ENCODE peak calls at places on chromosomes 2 and 18, in nine cellular contexts. B is suprapubic skin, P is IMR-90, U is lower leg skin, I is left lung, Z is A549, E is bronchial epithelial cell, N is left ventricle myocardium inferior, J is AG04449. F is an unnamed sample.
A peak's percentile ranks its signal among the peaks of the same experiment; 100 is the strongest.

GRCh38 chr18:14978962-14979535 is 231.1 kb downstream of the ANKRD30B start:
- DNase-seq in E (no peak), Z (peak; percentile 2), B (no peak), I (no peak), P (no peak), J (no peak), N (no peak), U (peak; percentile 67), F (no peak)

GRCh38 chr2:85589982-85590791 is 5.4 kb upstream of the RNF181 start:
- DNase-seq in U (no peak), P (peak; percentile 94), B (no peak), E (peak; percentile 56), N (no peak), I (no peak), J (peak; percentile 79), Z (no peak), F (peak; percentile 68)

GRCh38 chr2:233832869-233833812 is 21.2 kb downstream of the HJURP start:
- DNase-seq in E (peak; percentile 71), B (peak; percentile 76), J (no peak), U (peak; percentile 81), Z (peak; percentile 97), I (no peak), N (no peak), P (peak; percentile 73), F (peak; percentile 77)

GRCh38 chr2:129755786-129756185 is 223.7 kb upstream of the RAB6C start:
- DNase-seq in P (no peak), E (no peak), Z (no peak), N (no peak), B (peak; percentile 21), I (no peak), U (no peak), J (no peak), F (no peak)

GRCh38 chr18:26656944-26657536 is 108.7 kb upstream of the KCTD1 start:
- DNase-seq in N (peak; percentile 83), P (peak; percentile 36), E (peak; percentile 45), U (peak; percentile 91), B (peak; percentile 85), J (no peak), I (peak; percentile 95), Z (peak; percentile 48), F (peak; percentile 71)

GRCh38 chr2:221444106-221444505 is 128.0 kb downstream of the EPHA4 start:
- DNase-seq in Z (no peak), I (no peak), J (no peak), U (no peak), P (peak; percentile 85), E (peak; percentile 80), B (no peak), N (peak; percentile 19), F (peak; percentile 60)

GRCh38 chr18:57427429-57428181 is 7.6 kb upstream of the ONECUT2 start:
- DNase-seq in U (no peak), N (no peak), I (peak; percentile 74), B (no peak), Z (no peak), P (no peak), J (no peak), E (no peak), F (no peak)

GRCh38 chr2:118748245-118748885 is 99.1 kb downstream of the EN1 start:
- DNase-seq in U (no peak), B (no peak), J (no peak), N (no peak), I (no peak), P (no peak), E (no peak), Z (no peak), F (no peak)

GRCh38 chr2:128454980-128455709 is 136.5 kb upstream of the HS6ST1 start:
- DNase-seq in J (no peak), U (peak; percentile 42), N (no peak), I (no peak), P (no peak), B (peak; percentile 54), E (no peak), Z (no peak), F (no peak)

GRCh38 chr2:12965540-12966269 is 249.0 kb downstream of the TRIB2 start:
- DNase-seq in N (no peak), Z (no peak), E (peak; percentile 86), I (no peak), U (no peak), J (no peak), B (no peak), P (peak; percentile 83), F (peak; percentile 72)

DNA sequence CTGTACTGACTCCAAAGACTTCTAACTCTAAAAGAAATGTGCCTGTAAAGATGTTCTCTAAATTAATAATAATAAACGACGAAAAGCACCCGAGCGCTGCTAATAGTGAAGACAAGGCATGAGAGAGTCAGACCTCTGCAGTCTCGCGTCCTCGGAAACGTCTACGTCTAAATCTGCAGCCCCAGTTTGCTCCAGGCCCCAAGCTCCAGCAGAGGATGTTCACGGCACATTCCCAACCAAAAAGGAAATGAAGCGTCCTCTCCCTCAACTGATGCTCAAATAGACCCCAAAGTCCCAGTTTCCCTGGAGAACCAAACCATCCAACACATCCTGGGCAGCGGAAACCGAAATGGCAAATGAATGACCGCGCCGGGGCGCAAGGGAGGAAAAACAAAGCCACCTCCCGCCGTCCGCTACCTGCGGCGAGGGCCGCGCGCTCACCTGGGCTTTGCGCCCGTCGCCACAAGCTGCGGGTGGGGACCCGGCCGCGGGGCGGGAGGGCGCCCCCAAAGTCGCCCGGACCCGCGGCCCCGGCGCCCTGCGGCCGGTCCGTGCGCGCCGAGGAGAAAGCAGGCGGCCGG is 47.1 kb upstream of the CCDC150 start:
- DNase-seq in B (no peak), P (peak; percentile 49), Z (peak; percentile 53), J (no peak), E (no peak), N (peak; percentile 24), I (peak; percentile 81), U (no peak), F (peak; percentile 41)
- TF ChIP-seq CTCF in B (no peak), P (no peak), Z (peak; percentile 57), J (peak; percentile 30), E (peak; percentile 17), N (peak; percentile 7), I (no peak), U (no peak), F (peak; percentile 7)

GRCh38 chr18:28176674-28176932 is 327 bp downstream of the CDH2 start:
- DNase-seq in P (no peak), U (no peak), N (no peak), I (peak; percentile 72), J (no peak), B (no peak), E (no peak), Z (no peak), F (peak; percentile 4)
- H3K4me3 ChIP-seq in P (peak overlapping the region; percentile 99), U (no peak overlapping the region), N (peak overlapping the region; percentile 84), I (peak overlapping the region; percentile 45), J (peak overlapping the region; percentile 79), B (peak overlapping the region; percentile 58), E (peak overlapping the region; percentile 45), Z (peak overlapping the region; percentile 83), F (peak overlapping the region; percentile 29)

DNA sequence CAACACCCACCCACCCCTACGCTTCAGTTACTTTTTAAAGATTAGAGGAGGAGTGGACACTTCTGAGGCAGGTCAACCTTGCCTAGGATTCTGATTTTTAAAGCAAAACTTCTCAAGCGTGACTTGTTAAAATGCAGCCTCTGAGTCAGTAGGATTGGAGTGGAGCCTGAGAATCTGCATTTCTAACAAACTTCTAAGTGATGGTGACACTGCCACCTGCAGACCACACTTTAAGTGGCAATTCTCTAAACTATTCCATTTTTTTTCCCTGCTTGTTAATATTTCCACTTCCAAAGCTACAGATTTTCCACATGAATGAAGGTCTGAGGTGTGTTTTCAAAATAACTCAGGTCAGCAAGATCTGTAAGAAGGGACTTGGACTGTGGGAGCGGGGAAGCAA is 171.1 kb upstream of the CCDC150 start:
- DNase-seq in B (no peak), I (no peak), E (no peak), J (no peak), Z (no peak), N (no peak), P (no peak), U (no peak), F (no peak)
- TF ChIP-seq CTCF in B (no peak), I (no peak), E (no peak), J (no peak), Z (no peak), N (no peak), P (peak; percentile 3), U (no peak), F (no peak)

GRCh38 chr2:174841931-174842330 is 77.7 kb upstream of the CHRNA1 start:
- DNase-seq in U (no peak), I (no peak), B (no peak), N (no peak), Z (no peak), J (no peak), P (no peak), E (no peak), F (no peak)

GRCh38 chr2:174844295-174844708 is 80.0 kb upstream of the CHRNA1 start:
- DNase-seq in N (no peak), Z (no peak), J (no peak), B (no peak), I (no peak), E (no peak), U (no peak), P (no peak), F (no peak)

GRCh38 chr2:174846941-174847938 is 83.0 kb upstream of the CHRNA1 start:
- DNase-seq in N (no peak), P (peak; percentile 97), Z (peak; percentile 20), I (no peak), E (peak; percentile 89), U (no peak), B (no peak), J (peak; percentile 82), F (peak; percentile 72)

GRCh38 chr2:174842496-174842895 is 78.2 kb upstream of the CHRNA1 start:
- DNase-seq in Z (no peak), P (no peak), E (no peak), U (no peak), B (no peak), I (no peak), J (no peak), N (no peak), F (no peak)

GRCh38 chr2:174846218-174846617 is 81.9 kb upstream of the CHRNA1 start:
- DNase-seq in B (no peak), N (no peak), P (no peak), E (no peak), Z (no peak), U (no peak), I (no peak), J (no peak), F (no peak)
- H3K4me3 ChIP-seq in B (no peak overlapping the region), N (peak overlapping the region; percentile 57), P (peak overlapping the region; percentile 65), E (no peak overlapping the region), Z (no peak overlapping the region), U (no peak overlapping the region), I (no peak overlapping the region), J (peak overlapping the region; percentile 57), F (no peak overlapping the region)

F was measured in epithelial cell of esophagus.